ENCODE peak calls at places on chromosomes 2 and 18, in four cellular contexts. One of them, this sample, is unnamed.

GRCh38 chr18:43277164-43277600 is at the start of gene SYT4:
- DNase-seq in left ventricle myocardium inferior: peak; percentile 26
- DNase-seq in stomach: peak; percentile 47
- DNase-seq in fibroblast of lung: peak; percentile 68
- DNase-seq in this sample: no peak

GRCh38 chr2:29463181-29463900 is 348.1 kb downstream of the CLIP4 start:
- DNase-seq in left ventricle myocardium inferior: no peak
- DNase-seq in stomach: no peak
- DNase-seq in fibroblast of lung: peak; percentile 64
- DNase-seq in this sample: peak; percentile 58

GRCh38 chr2:12819098-12819465 is 102.3 kb downstream of the TRIB2 start:
- DNase-seq in fibroblast of lung: peak; percentile 98
- DNase-seq in stomach: peak; percentile 38
- DNase-seq in left ventricle myocardium inferior: peak; percentile 60
- DNase-seq in this sample: peak; percentile 97

GRCh38 chr2:240918258-240919091 is 12.3 kb downstream of the CROCC2 start:
- DNase-seq in stomach: no peak
- DNase-seq in left ventricle myocardium inferior: peak; percentile 13
- DNase-seq in fibroblast of lung: no peak
- DNase-seq in this sample: no peak

GRCh38 chr2:163255086-163255485 is 416.5 kb upstream of the KCNH7 start:
- DNase-seq in fibroblast of lung: no peak
- DNase-seq in left ventricle myocardium inferior: no peak
- DNase-seq in stomach: no peak
- DNase-seq in this sample: no peak

GRCh38 chr2:192741889-192742288 is 547.2 kb upstream of the TMEFF2 start:
- DNase-seq in fibroblast of lung: no peak
- DNase-seq in left ventricle myocardium inferior: no peak
- DNase-seq in stomach: no peak
- DNase-seq in this sample: no peak

GRCh38 chr2:12376025-12376424 is 340.7 kb upstream of the TRIB2 start:
- DNase-seq in stomach: no peak
- DNase-seq in left ventricle myocardium inferior: no peak
- DNase-seq in fibroblast of lung: no peak
- DNase-seq in this sample: no peak

GRCh38 chr2:131076707-131077106 is 16.6 kb downstream of the FAM168B start:
- DNase-seq in fibroblast of lung: peak; percentile 11
- DNase-seq in stomach: no peak
- DNase-seq in left ventricle myocardium inferior: no peak
- DNase-seq in this sample: no peak

GRCh38 chr2:43399515-43400245 is 173.3 kb upstream of the ZFP36L2 start:
- DNase-seq in fibroblast of lung: peak; percentile 94
- DNase-seq in stomach: no peak
- DNase-seq in left ventricle myocardium inferior: no peak
- DNase-seq in this sample: peak; percentile 72

DNA sequence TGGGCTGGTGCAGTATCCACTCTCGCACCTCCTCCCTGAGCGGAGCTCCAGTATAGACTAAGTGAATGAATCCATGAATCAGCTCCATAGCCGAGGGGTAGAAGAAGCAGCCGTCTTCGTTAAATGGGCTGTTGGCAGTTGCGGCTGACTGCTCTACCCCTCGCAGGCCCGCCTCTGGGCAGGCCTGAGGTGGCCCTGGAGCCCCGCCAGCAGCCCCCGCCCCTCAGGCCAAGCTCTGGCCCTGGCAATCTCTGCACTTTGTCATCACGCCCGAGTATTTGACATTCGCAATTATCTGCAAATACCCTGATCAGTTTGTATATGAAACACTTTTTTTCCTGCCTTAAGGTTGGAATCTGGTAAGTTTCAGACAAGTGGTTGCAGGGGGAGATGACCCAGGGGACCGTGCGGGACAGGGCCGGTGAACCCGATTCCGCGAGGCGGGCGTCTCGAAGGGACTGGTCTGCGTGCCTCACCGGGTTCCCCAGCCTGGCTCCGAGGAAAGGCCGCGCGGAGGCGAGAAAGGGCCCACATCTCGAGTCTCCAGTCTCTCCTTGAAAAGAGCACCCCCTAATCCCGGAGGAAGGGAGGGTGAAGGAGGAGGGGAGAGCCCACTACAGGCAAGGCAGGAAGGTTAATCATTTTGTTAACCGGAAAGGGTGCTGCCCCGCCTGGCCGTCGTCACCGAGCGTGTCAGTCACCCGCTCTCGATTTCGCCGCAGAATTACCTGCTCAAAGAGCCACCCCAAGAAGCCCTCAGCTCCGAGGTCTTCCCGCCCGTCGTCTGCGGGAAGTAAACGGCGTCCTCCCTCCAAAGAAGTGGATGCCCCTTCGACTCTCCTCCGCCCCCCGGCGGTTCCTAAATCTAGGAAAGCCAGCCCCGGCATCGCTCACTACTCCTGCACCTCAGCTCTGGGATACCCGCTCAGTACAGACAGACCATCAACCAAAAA is 11.1 kb upstream of the SATB2 start:
- DNase-seq in left ventricle myocardium inferior: no peak
- DNase-seq in stomach: no peak
- DNase-seq in fibroblast of lung: no peak
- DNase-seq in this sample: no peak
- H3K27me3 ChIP-seq in left ventricle myocardium inferior: peaks cover 100% of the 10 kb centered on the region
- H3K27me3 ChIP-seq in stomach: peaks cover 100% of the 10 kb centered on the region
- H3K27me3 ChIP-seq in fibroblast of lung: peaks cover 73% of the 10 kb centered on the region
- H3K27me3 ChIP-seq in this sample: peaks cover 60% of the 10 kb centered on the region

DNA sequence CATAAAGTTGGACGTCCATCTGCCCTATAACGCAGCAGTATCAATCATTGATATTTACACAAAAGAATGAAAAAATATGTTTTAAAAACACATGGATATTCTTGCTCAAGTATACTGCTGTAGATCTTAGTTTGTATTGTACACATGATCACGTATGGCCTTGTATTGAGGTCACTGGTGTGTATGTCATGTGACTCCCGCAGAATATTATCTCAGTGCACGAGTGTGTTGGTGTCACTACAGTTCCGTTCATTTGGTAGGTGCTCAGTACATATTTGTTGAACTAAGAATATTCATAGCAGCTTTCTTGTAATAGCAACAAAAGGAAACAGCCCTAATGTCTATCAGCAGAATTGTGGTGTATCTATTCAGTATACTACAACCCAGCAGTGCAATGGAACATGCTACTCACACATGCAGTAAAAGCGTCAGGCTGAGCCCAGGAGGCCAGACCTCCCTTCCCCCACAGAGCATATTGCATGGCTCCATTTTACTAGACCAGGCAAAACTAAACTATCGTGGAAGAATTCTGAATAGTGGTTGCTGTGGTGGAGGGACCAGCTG is 28.7 kb downstream of the ZNF407 start:
- DNase-seq in stomach: no peak
- DNase-seq in left ventricle myocardium inferior: no peak
- DNase-seq in fibroblast of lung: no peak
- DNase-seq in this sample: no peak
- TF ChIP-seq CTCF in stomach: no peak
- TF ChIP-seq CTCF in left ventricle myocardium inferior: no peak
- TF ChIP-seq CTCF in fibroblast of lung: no peak
- TF ChIP-seq CTCF in this sample: no peak

GRCh38 chr2:73946666-73947065 is 20.0 kb downstream of the DGUOK start:
- DNase-seq in fibroblast of lung: no peak
- DNase-seq in stomach: no peak
- DNase-seq in left ventricle myocardium inferior: no peak
- DNase-seq in this sample: no peak
- H3K36me3 ChIP-seq in fibroblast of lung: peaks cover 10% of the 10 kb centered on the region
- H3K36me3 ChIP-seq in stomach: peaks cover 79% of the 10 kb centered on the region
- H3K36me3 ChIP-seq in left ventricle myocardium inferior: peaks cover 75% of the 10 kb centered on the region
- H3K36me3 ChIP-seq in this sample: peaks cover 21% of the 10 kb centered on the region

GRCh38 chr2:82128051-82128450 is 1823.5 kb upstream of the LRRTM1 start:
- DNase-seq in stomach: no peak
- DNase-seq in fibroblast of lung: no peak
- DNase-seq in left ventricle myocardium inferior: no peak
- DNase-seq in this sample: no peak
- H3K27me3 ChIP-seq in stomach: no peaks in the 10 kb centered on the region
- H3K27me3 ChIP-seq in fibroblast of lung: no peaks in the 10 kb centered on the region
- H3K27me3 ChIP-seq in left ventricle myocardium inferior: no peaks in the 10 kb centered on the region
- H3K27me3 ChIP-seq in this sample: no peaks in the 10 kb centered on the region

GRCh38 chr18:6994719-6995430 is 122.7 kb downstream of the LAMA1 start:
- DNase-seq in left ventricle myocardium inferior: no peak
- DNase-seq in stomach: no peak
- DNase-seq in fibroblast of lung: peak; percentile 12
- DNase-seq in this sample: no peak

GRCh38 chr18:6997802-6998201 is 119.8 kb downstream of the LAMA1 start:
- DNase-seq in stomach: no peak
- DNase-seq in fibroblast of lung: peak; percentile 76
- DNase-seq in left ventricle myocardium inferior: no peak
- DNase-seq in this sample: no peak

GRCh38 chr18:7002107-7002506 is 115.5 kb downstream of the LAMA1 start:
- DNase-seq in stomach: no peak
- DNase-seq in left ventricle myocardium inferior: no peak
- DNase-seq in fibroblast of lung: no peak
- DNase-seq in this sample: no peak

GRCh38 chr18:7000484-7001096 is 117.0 kb downstream of the LAMA1 start:
- DNase-seq in left ventricle myocardium inferior: no peak
- DNase-seq in fibroblast of lung: peak; percentile 62
- DNase-seq in stomach: no peak
- DNase-seq in this sample: no peak
- TF ChIP-seq CTCF in left ventricle myocardium inferior: peak; percentile 45
- TF ChIP-seq CTCF in fibroblast of lung: peak; percentile 80
- TF ChIP-seq CTCF in stomach: peak; percentile 35
- TF ChIP-seq CTCF in this sample: peak; percentile 73

DNA sequence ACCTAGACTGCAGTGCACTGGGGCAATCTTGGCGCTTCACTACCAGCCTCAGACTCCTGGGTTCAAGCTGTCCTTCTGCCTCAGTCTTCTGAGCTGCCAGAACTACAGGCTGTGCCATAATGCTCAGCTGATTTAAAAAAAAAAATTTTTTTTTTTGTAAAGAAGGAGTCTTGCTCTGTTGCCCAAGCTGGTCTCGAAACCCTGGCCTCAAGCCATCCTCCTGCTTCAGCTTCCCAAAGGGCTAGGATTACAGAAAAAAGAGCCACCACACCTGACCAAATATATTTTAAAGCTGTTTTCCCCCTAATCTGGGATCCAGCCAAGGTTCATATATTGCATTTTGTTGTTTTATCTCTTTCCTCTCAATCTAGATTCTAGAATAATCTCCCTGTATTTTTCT is 82.2 kb downstream of the RAB31 start:
- DNase-seq in stomach: no peak
- DNase-seq in fibroblast of lung: no peak
- DNase-seq in left ventricle myocardium inferior: no peak
- DNase-seq in this sample: no peak
- H3K36me3 ChIP-seq in stomach: peaks cover 6% of the 10 kb centered on the region
- H3K36me3 ChIP-seq in fibroblast of lung: no peaks in the 10 kb centered on the region
- H3K36me3 ChIP-seq in left ventricle myocardium inferior: no peaks in the 10 kb centered on the region
- H3K36me3 ChIP-seq in this sample: peaks cover 1% of the 10 kb centered on the region

GRCh38 chr2:169012812-169013627 is 18.1 kb downstream of the ABCB11 start:
- DNase-seq in left ventricle myocardium inferior: no peak
- DNase-seq in stomach: no peak
- DNase-seq in fibroblast of lung: peak; percentile 12
- DNase-seq in this sample: no peak

GRCh38 chr2:169011698-169012097 is 19.4 kb downstream of the ABCB11 start:
- DNase-seq in fibroblast of lung: no peak
- DNase-seq in left ventricle myocardium inferior: no peak
- DNase-seq in stomach: no peak
- DNase-seq in this sample: no peak

GRCh38 chr2:169013628-169014026 is 17.5 kb downstream of the ABCB11 start:
- DNase-seq in stomach: no peak
- DNase-seq in left ventricle myocardium inferior: no peak
- DNase-seq in fibroblast of lung: no peak
- DNase-seq in this sample: no peak

GRCh38 chr2:169015943-169016342 is 15.2 kb downstream of the ABCB11 start:
- DNase-seq in fibroblast of lung: no peak
- DNase-seq in stomach: no peak
- DNase-seq in left ventricle myocardium inferior: no peak
- DNase-seq in this sample: no peak

GRCh38 chr2:169014780-169015179 is 16.3 kb downstream of the ABCB11 start:
- DNase-seq in stomach: no peak
- DNase-seq in left ventricle myocardium inferior: no peak
- DNase-seq in fibroblast of lung: no peak
- DNase-seq in this sample: no peak
- H3K27me3 ChIP-seq in stomach: no peaks in the 10 kb centered on the region
- H3K27me3 ChIP-seq in left ventricle myocardium inferior: no peaks in the 10 kb centered on the region
- H3K27me3 ChIP-seq in fibroblast of lung: no peaks in the 10 kb centered on the region
- H3K27me3 ChIP-seq in this sample: no peaks in the 10 kb centered on the region

DNA sequence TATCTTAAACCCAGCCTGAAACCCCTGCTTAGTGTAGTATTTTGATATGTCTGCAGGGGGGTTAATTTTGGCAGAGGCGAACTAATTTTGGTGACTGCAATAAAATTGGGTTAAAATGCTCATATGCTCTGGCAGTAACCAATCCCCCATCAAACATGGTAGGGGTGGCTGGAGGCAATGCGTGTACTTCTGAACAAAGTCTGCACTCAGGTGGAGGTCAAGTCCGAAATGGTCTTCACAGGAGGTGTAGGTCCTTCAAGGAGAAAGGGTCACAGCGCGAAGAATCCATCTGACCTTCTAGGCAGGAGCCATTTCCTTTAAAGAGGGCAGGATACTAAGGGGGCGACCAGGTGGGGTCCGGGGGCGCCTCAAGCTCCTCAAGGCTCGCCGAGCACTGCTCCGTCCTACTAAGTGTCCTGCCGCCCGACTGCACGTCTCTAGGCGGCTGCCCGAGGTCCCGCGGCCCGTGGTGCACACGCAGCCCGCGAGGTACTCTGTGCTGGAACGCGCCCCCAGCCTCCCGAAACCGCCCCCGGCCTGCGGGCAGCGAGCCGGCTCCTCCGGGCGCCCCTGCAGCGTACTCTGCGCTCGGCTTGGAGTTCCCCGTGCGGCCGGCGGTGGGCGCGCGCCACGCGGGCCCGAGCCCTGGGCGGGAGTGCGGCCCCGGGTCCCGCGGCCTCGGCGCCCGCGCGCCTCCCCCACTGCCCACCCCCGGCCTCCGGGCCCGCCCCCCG is 1.7 kb upstream of the LDLRAD4 start:
- DNase-seq in stomach: peak; percentile 46
- DNase-seq in left ventricle myocardium inferior: peak; percentile 59
- DNase-seq in fibroblast of lung: no peak
- DNase-seq in this sample: no peak
- TF ChIP-seq CTCF in stomach: peak; percentile 49
- TF ChIP-seq CTCF in left ventricle myocardium inferior: peak; percentile 61
- TF ChIP-seq CTCF in fibroblast of lung: peak; percentile 5
- TF ChIP-seq CTCF in this sample: peak; percentile 1